ENCODE peak calls at places on chromosomes 12 and 14, in eight cellular contexts. One of them, this sample, is unnamed.

GRCh38 chr12:50059440-50060119 is 2.2 kb downstream of the ASIC1 start:
- DNase-seq in activated CD4-positive, alpha-beta memory T cell treated with anti-CD3 and anti-CD28 coated beads for 36 hours: peak
- DNase-seq in HEK293T: no peak
- DNase-seq in fibroblast of lung: no peak
- DNase-seq in HuH-7.5: no peak
- DNase-seq in NAMALWA: no peak
- DNase-seq in kidney tubule cell: peak
- DNase-seq in nephron progenitor cell: no peak
- DNase-seq in this sample: no peak

GRCh38 chr12:2336409-2336829 is 283.6 kb downstream of the CACNA1C start:
- DNase-seq in NAMALWA: no peak
- DNase-seq in HEK293T: no peak
- DNase-seq in nephron progenitor cell: no peak
- DNase-seq in activated CD4-positive, alpha-beta memory T cell treated with anti-CD3 and anti-CD28 coated beads for 36 hours: no peak
- DNase-seq in HuH-7.5: no peak
- DNase-seq in fibroblast of lung: peak
- DNase-seq in kidney tubule cell: peak
- DNase-seq in this sample: no peak

GRCh38 chr12:24561882-24562760 is 386.8 kb downstream of the BCAT1 start:
- DNase-seq in NAMALWA: peak
- DNase-seq in HEK293T: peak
- DNase-seq in fibroblast of lung: peak
- DNase-seq in nephron progenitor cell: peak
- DNase-seq in HuH-7.5: peak
- DNase-seq in kidney tubule cell: peak
- DNase-seq in activated CD4-positive, alpha-beta memory T cell treated with anti-CD3 and anti-CD28 coated beads for 36 hours: peak
- DNase-seq in this sample: peak

GRCh38 chr12:58528266-58528665 is 392.0 kb downstream of the LRIG3 start:
- DNase-seq in HuH-7.5: no peak
- DNase-seq in HEK293T: no peak
- DNase-seq in nephron progenitor cell: no peak
- DNase-seq in activated CD4-positive, alpha-beta memory T cell treated with anti-CD3 and anti-CD28 coated beads for 36 hours: no peak
- DNase-seq in kidney tubule cell: no peak
- DNase-seq in NAMALWA: no peak
- DNase-seq in fibroblast of lung: no peak
- DNase-seq in this sample: no peak

GRCh38 chr12:113889076-113889475 is 77.0 kb downstream of the RBM19 start:
- DNase-seq in activated CD4-positive, alpha-beta memory T cell treated with anti-CD3 and anti-CD28 coated beads for 36 hours: no peak
- DNase-seq in fibroblast of lung: no peak
- DNase-seq in HuH-7.5: no peak
- DNase-seq in HEK293T: no peak
- DNase-seq in NAMALWA: no peak
- DNase-seq in kidney tubule cell: no peak
- DNase-seq in nephron progenitor cell: no peak
- DNase-seq in this sample: no peak

GRCh38 chr12:15787801-15788200 is 1.4 kb downstream of the EPS8 start:
- DNase-seq in fibroblast of lung: no peak
- DNase-seq in kidney tubule cell: no peak
- DNase-seq in nephron progenitor cell: no peak
- DNase-seq in HuH-7.5: no peak
- DNase-seq in activated CD4-positive, alpha-beta memory T cell treated with anti-CD3 and anti-CD28 coated beads for 36 hours: no peak
- DNase-seq in HEK293T: no peak
- DNase-seq in NAMALWA: no peak
- DNase-seq in this sample: no peak

GRCh38 chr12:1496162-1496925 is 98.0 kb downstream of the FBXL14 start:
- DNase-seq in fibroblast of lung: peak
- DNase-seq in activated CD4-positive, alpha-beta memory T cell treated with anti-CD3 and anti-CD28 coated beads for 36 hours: no peak
- DNase-seq in HEK293T: no peak
- DNase-seq in kidney tubule cell: no peak
- DNase-seq in nephron progenitor cell: no peak
- DNase-seq in HuH-7.5: no peak
- DNase-seq in NAMALWA: no peak
- DNase-seq in this sample: peak

GRCh38 chr14:49636866-49637265 is 1.8 kb upstream of the DNAAF2 start:
- DNase-seq in HuH-7.5: no peak
- DNase-seq in kidney tubule cell: no peak
- DNase-seq in HEK293T: no peak
- DNase-seq in nephron progenitor cell: no peak
- DNase-seq in NAMALWA: no peak
- DNase-seq in fibroblast of lung: no peak
- DNase-seq in activated CD4-positive, alpha-beta memory T cell treated with anti-CD3 and anti-CD28 coated beads for 36 hours: no peak
- DNase-seq in this sample: no peak

GRCh38 chr14:31613188-31613587 is 52.0 kb downstream of the NUBPL start:
- DNase-seq in kidney tubule cell: no peak
- DNase-seq in fibroblast of lung: no peak
- DNase-seq in HEK293T: no peak
- DNase-seq in NAMALWA: no peak
- DNase-seq in HuH-7.5: no peak
- DNase-seq in activated CD4-positive, alpha-beta memory T cell treated with anti-CD3 and anti-CD28 coated beads for 36 hours: no peak
- DNase-seq in nephron progenitor cell: no peak
- DNase-seq in this sample: no peak

GRCh38 chr12:79674629-79675028 is 16.1 kb downstream of the PAWR start:
- DNase-seq in NAMALWA: no peak
- DNase-seq in activated CD4-positive, alpha-beta memory T cell treated with anti-CD3 and anti-CD28 coated beads for 36 hours: no peak
- DNase-seq in kidney tubule cell: peak
- DNase-seq in HEK293T: no peak
- DNase-seq in nephron progenitor cell: no peak
- DNase-seq in fibroblast of lung: peak
- DNase-seq in HuH-7.5: no peak
- DNase-seq in this sample: no peak

GRCh38 chr12:88650715-88651114 is 70.4 kb upstream of the KITLG start:
- DNase-seq in NAMALWA: no peak
- DNase-seq in HEK293T: no peak
- DNase-seq in kidney tubule cell: peak
- DNase-seq in fibroblast of lung: peak
- DNase-seq in activated CD4-positive, alpha-beta memory T cell treated with anti-CD3 and anti-CD28 coated beads for 36 hours: no peak
- DNase-seq in HuH-7.5: no peak
- DNase-seq in nephron progenitor cell: no peak
- DNase-seq in this sample: no peak

GRCh38 chr14:91219505-91220389 is 24.8 kb downstream of the GPR68 start:
- DNase-seq in HuH-7.5: no peak
- DNase-seq in nephron progenitor cell: no peak
- DNase-seq in kidney tubule cell: no peak
- DNase-seq in HEK293T: no peak
- DNase-seq in activated CD4-positive, alpha-beta memory T cell treated with anti-CD3 and anti-CD28 coated beads for 36 hours: no peak
- DNase-seq in fibroblast of lung: no peak
- DNase-seq in NAMALWA: no peak
- DNase-seq in this sample: peak

This sample was measured in left ventricle myocardium superior.